ENCODE peak calls at places on chromosomes 2 and 18, in nine cellular contexts. One of them, this sample, is unnamed.
A peak's percentile ranks its signal among the peaks of the same experiment; 100 is the strongest.

GRCh38 chr2:137231616-137232015 is 466.3 kb downstream of the THSD7B start:
- DNase-seq in right lobe of liver: no peak
- DNase-seq in tibial artery: no peak
- DNase-seq in fibroblast of lung: no peak
- DNase-seq in RWPE1: no peak
- DNase-seq in CD4-positive, CD25-positive, alpha-beta regulatory T cell: no peak
- DNase-seq in body of pancreas: no peak
- DNase-seq in coronary artery: no peak
- DNase-seq in left ventricle myocardium inferior: no peak
- DNase-seq in this sample: no peak

GRCh38 chr2:105877945-105878344 is 133.2 kb downstream of the NCK2 start:
- DNase-seq in right lobe of liver: no peak
- DNase-seq in tibial artery: no peak
- DNase-seq in fibroblast of lung: no peak
- DNase-seq in RWPE1: no peak
- DNase-seq in CD4-positive, CD25-positive, alpha-beta regulatory T cell: no peak
- DNase-seq in body of pancreas: no peak
- DNase-seq in coronary artery: peak; percentile 17
- DNase-seq in left ventricle myocardium inferior: no peak
- DNase-seq in this sample: no peak

GRCh38 chr2:1784087-1784486 is 39.8 kb upstream of the PXDN start:
- DNase-seq in right lobe of liver: no peak
- DNase-seq in tibial artery: no peak
- DNase-seq in fibroblast of lung: peak; percentile 29
- DNase-seq in RWPE1: no peak
- DNase-seq in CD4-positive, CD25-positive, alpha-beta regulatory T cell: no peak
- DNase-seq in body of pancreas: no peak
- DNase-seq in coronary artery: no peak
- DNase-seq in left ventricle myocardium inferior: no peak
- DNase-seq in this sample: no peak

GRCh38 chr2:208000701-208001395 is 24.5 kb downstream of the PLEKHM3 start:
- DNase-seq in right lobe of liver: no peak
- DNase-seq in tibial artery: no peak
- DNase-seq in fibroblast of lung: no peak
- DNase-seq in RWPE1: peak; percentile 25
- DNase-seq in CD4-positive, CD25-positive, alpha-beta regulatory T cell: no peak
- DNase-seq in body of pancreas: no peak
- DNase-seq in coronary artery: no peak
- DNase-seq in left ventricle myocardium inferior: no peak
- DNase-seq in this sample: no peak

GRCh38 chr2:33746401-33746800 is 147.3 kb upstream of the FAM98A start:
- DNase-seq in right lobe of liver: no peak
- DNase-seq in tibial artery: no peak
- DNase-seq in fibroblast of lung: no peak
- DNase-seq in RWPE1: no peak
- DNase-seq in CD4-positive, CD25-positive, alpha-beta regulatory T cell: no peak
- DNase-seq in body of pancreas: no peak
- DNase-seq in coronary artery: no peak
- DNase-seq in left ventricle myocardium inferior: no peak
- DNase-seq in this sample: no peak

GRCh38 chr2:43576983-43577892 is 18.6 kb downstream of the THADA start:
- DNase-seq in right lobe of liver: no peak
- DNase-seq in tibial artery: no peak
- DNase-seq in fibroblast of lung: peak; percentile 84
- DNase-seq in RWPE1: peak; percentile 61
- DNase-seq in CD4-positive, CD25-positive, alpha-beta regulatory T cell: peak; percentile 66
- DNase-seq in body of pancreas: peak; percentile 47
- DNase-seq in coronary artery: no peak
- DNase-seq in left ventricle myocardium inferior: no peak
- DNase-seq in this sample: peak; percentile 8

GRCh38 chr2:47695800-47696477 is 87.0 kb upstream of the MSH6 start:
- DNase-seq in right lobe of liver: no peak
- DNase-seq in tibial artery: no peak
- DNase-seq in fibroblast of lung: no peak
- DNase-seq in RWPE1: no peak
- DNase-seq in CD4-positive, CD25-positive, alpha-beta regulatory T cell: no peak
- DNase-seq in body of pancreas: no peak
- DNase-seq in coronary artery: no peak
- DNase-seq in left ventricle myocardium inferior: no peak
- DNase-seq in this sample: no peak

GRCh38 chr2:182587831-182588230 is 128.2 kb upstream of the DNAJC10 start:
- DNase-seq in right lobe of liver: no peak
- DNase-seq in tibial artery: no peak
- DNase-seq in fibroblast of lung: peak; percentile 83
- DNase-seq in RWPE1: no peak
- DNase-seq in CD4-positive, CD25-positive, alpha-beta regulatory T cell: no peak
- DNase-seq in body of pancreas: no peak
- DNase-seq in coronary artery: no peak
- DNase-seq in left ventricle myocardium inferior: no peak
- DNase-seq in this sample: peak; percentile 10

GRCh38 chr2:225401001-225401400 is 1.5 kb downstream of the NYAP2 start:
- DNase-seq in right lobe of liver: no peak
- DNase-seq in tibial artery: no peak
- DNase-seq in fibroblast of lung: no peak
- DNase-seq in RWPE1: no peak
- DNase-seq in CD4-positive, CD25-positive, alpha-beta regulatory T cell: no peak
- DNase-seq in body of pancreas: no peak
- DNase-seq in coronary artery: no peak
- DNase-seq in left ventricle myocardium inferior: no peak
- DNase-seq in this sample: no peak

GRCh38 chr18:11025671-11026070 is 123.7 kb downstream of the PIEZO2 start:
- DNase-seq in right lobe of liver: no peak
- DNase-seq in tibial artery: no peak
- DNase-seq in fibroblast of lung: no peak
- DNase-seq in RWPE1: no peak
- DNase-seq in CD4-positive, CD25-positive, alpha-beta regulatory T cell: no peak
- DNase-seq in body of pancreas: no peak
- DNase-seq in coronary artery: no peak
- DNase-seq in left ventricle myocardium inferior: no peak
- DNase-seq in this sample: no peak

GRCh38 chr2:128260239-128261138 is 58.2 kb downstream of the HS6ST1 start:
- DNase-seq in right lobe of liver: no peak
- DNase-seq in tibial artery: peak; percentile 67
- DNase-seq in fibroblast of lung: peak; percentile 67
- DNase-seq in RWPE1: peak; percentile 69
- DNase-seq in CD4-positive, CD25-positive, alpha-beta regulatory T cell: no peak
- DNase-seq in body of pancreas: no peak
- DNase-seq in coronary artery: peak; percentile 74
- DNase-seq in left ventricle myocardium inferior: no peak
- DNase-seq in this sample: peak; percentile 53

GRCh38 chr2:219010162-219010756 is 17.0 kb upstream of the CRYBA2 start:
- DNase-seq in right lobe of liver: no peak
- DNase-seq in tibial artery: no peak
- DNase-seq in fibroblast of lung: no peak
- DNase-seq in RWPE1: peak; percentile 60
- DNase-seq in CD4-positive, CD25-positive, alpha-beta regulatory T cell: peak; percentile 30
- DNase-seq in body of pancreas: peak; percentile 42
- DNase-seq in coronary artery: no peak
- DNase-seq in left ventricle myocardium inferior: no peak
- DNase-seq in this sample: no peak

GRCh38 chr2:98378901-98379300 is 32.6 kb downstream of the CNGA3 start:
- DNase-seq in right lobe of liver: no peak
- DNase-seq in tibial artery: no peak
- DNase-seq in fibroblast of lung: peak; percentile 59
- DNase-seq in RWPE1: peak; percentile 28
- DNase-seq in CD4-positive, CD25-positive, alpha-beta regulatory T cell: no peak
- DNase-seq in body of pancreas: peak; percentile 20
- DNase-seq in coronary artery: no peak
- DNase-seq in left ventricle myocardium inferior: peak; percentile 33
- DNase-seq in this sample: peak; percentile 45

GRCh38 chr18:44887227-44887631 is 206.5 kb downstream of the SETBP1 start:
- DNase-seq in right lobe of liver: peak; percentile 32
- DNase-seq in tibial artery: no peak
- DNase-seq in fibroblast of lung: no peak
- DNase-seq in RWPE1: peak; percentile 36
- DNase-seq in CD4-positive, CD25-positive, alpha-beta regulatory T cell: peak; percentile 1
- DNase-seq in body of pancreas: peak; percentile 75
- DNase-seq in coronary artery: no peak
- DNase-seq in left ventricle myocardium inferior: no peak
- DNase-seq in this sample: peak; percentile 79

GRCh38 chr2:128316777-128317185 is 1.9 kb downstream of the HS6ST1 start:
- DNase-seq in right lobe of liver: no peak
- DNase-seq in tibial artery: no peak
- DNase-seq in fibroblast of lung: no peak
- DNase-seq in RWPE1: no peak
- DNase-seq in CD4-positive, CD25-positive, alpha-beta regulatory T cell: no peak
- DNase-seq in body of pancreas: peak; percentile 23
- DNase-seq in coronary artery: peak; percentile 62
- DNase-seq in left ventricle myocardium inferior: no peak
- DNase-seq in this sample: no peak

GRCh38 chr2:20999906-21000645 is 43.8 kb downstream of the APOB start:
- DNase-seq in right lobe of liver: no peak
- DNase-seq in tibial artery: no peak
- DNase-seq in fibroblast of lung: no peak
- DNase-seq in RWPE1: no peak
- DNase-seq in CD4-positive, CD25-positive, alpha-beta regulatory T cell: peak; percentile 13
- DNase-seq in body of pancreas: no peak
- DNase-seq in coronary artery: no peak
- DNase-seq in left ventricle myocardium inferior: no peak
- DNase-seq in this sample: no peak

GRCh38 chr2:203361922-203362321 is 33.7 kb downstream of the ABI2 start:
- DNase-seq in right lobe of liver: no peak
- DNase-seq in tibial artery: no peak
- DNase-seq in fibroblast of lung: peak; percentile 15
- DNase-seq in RWPE1: no peak
- DNase-seq in CD4-positive, CD25-positive, alpha-beta regulatory T cell: no peak
- DNase-seq in body of pancreas: no peak
- DNase-seq in coronary artery: no peak
- DNase-seq in left ventricle myocardium inferior: no peak
- DNase-seq in this sample: no peak

GRCh38 chr2:105747254-105747909 is 2.7 kb downstream of the NCK2 start:
- DNase-seq in right lobe of liver: no peak
- DNase-seq in tibial artery: no peak
- DNase-seq in fibroblast of lung: no peak
- DNase-seq in RWPE1: no peak
- DNase-seq in CD4-positive, CD25-positive, alpha-beta regulatory T cell: no peak
- DNase-seq in body of pancreas: no peak
- DNase-seq in coronary artery: no peak
- DNase-seq in left ventricle myocardium inferior: no peak
- DNase-seq in this sample: no peak

GRCh38 chr2:78532762-78533399 is 492.6 kb upstream of the REG3G start:
- DNase-seq in right lobe of liver: no peak
- DNase-seq in tibial artery: no peak
- DNase-seq in fibroblast of lung: no peak
- DNase-seq in RWPE1: no peak
- DNase-seq in CD4-positive, CD25-positive, alpha-beta regulatory T cell: no peak
- DNase-seq in body of pancreas: no peak
- DNase-seq in coronary artery: no peak
- DNase-seq in left ventricle myocardium inferior: no peak
- DNase-seq in this sample: no peak

GRCh38 chr2:102806250-102806837 is 44.5 kb downstream of the TMEM182 start:
- DNase-seq in right lobe of liver: peak; percentile 49
- DNase-seq in tibial artery: peak; percentile 74
- DNase-seq in fibroblast of lung: peak; percentile 80
- DNase-seq in RWPE1: peak; percentile 74
- DNase-seq in CD4-positive, CD25-positive, alpha-beta regulatory T cell: peak; percentile 35
- DNase-seq in body of pancreas: peak; percentile 64
- DNase-seq in coronary artery: no peak
- DNase-seq in left ventricle myocardium inferior: peak; percentile 66
- DNase-seq in this sample: no peak

GRCh38 chr2:102801098-102801718 is 39.4 kb downstream of the TMEM182 start:
- DNase-seq in right lobe of liver: peak; percentile 31
- DNase-seq in tibial artery: no peak
- DNase-seq in fibroblast of lung: peak; percentile 61
- DNase-seq in RWPE1: no peak
- DNase-seq in CD4-positive, CD25-positive, alpha-beta regulatory T cell: peak; percentile 37
- DNase-seq in body of pancreas: no peak
- DNase-seq in coronary artery: no peak
- DNase-seq in left ventricle myocardium inferior: peak; percentile 63
- DNase-seq in this sample: no peak

GRCh38 chr2:102803897-102804217 is 42.0 kb downstream of the TMEM182 start:
- DNase-seq in right lobe of liver: no peak
- DNase-seq in tibial artery: no peak
- DNase-seq in fibroblast of lung: no peak
- DNase-seq in RWPE1: no peak
- DNase-seq in CD4-positive, CD25-positive, alpha-beta regulatory T cell: no peak
- DNase-seq in body of pancreas: no peak
- DNase-seq in coronary artery: no peak
- DNase-seq in left ventricle myocardium inferior: no peak
- DNase-seq in this sample: no peak

GRCh38 chr2:102801858-102802699 is 40.2 kb downstream of the TMEM182 start:
- DNase-seq in right lobe of liver: peak; percentile 59
- DNase-seq in tibial artery: no peak
- DNase-seq in fibroblast of lung: no peak
- DNase-seq in RWPE1: no peak
- DNase-seq in CD4-positive, CD25-positive, alpha-beta regulatory T cell: no peak
- DNase-seq in body of pancreas: no peak
- DNase-seq in coronary artery: no peak
- DNase-seq in left ventricle myocardium inferior: no peak
- DNase-seq in this sample: no peak

GRCh38 chr2:102803041-102803896 is 41.4 kb downstream of the TMEM182 start:
- DNase-seq in right lobe of liver: no peak
- DNase-seq in tibial artery: no peak
- DNase-seq in fibroblast of lung: no peak
- DNase-seq in RWPE1: no peak
- DNase-seq in CD4-positive, CD25-positive, alpha-beta regulatory T cell: peak; percentile 6
- DNase-seq in body of pancreas: no peak
- DNase-seq in coronary artery: no peak
- DNase-seq in left ventricle myocardium inferior: no peak
- DNase-seq in this sample: peak; percentile 20
- H3K27ac ChIP-seq in right lobe of liver: peak overlapping the region; percentile 74
- H3K27ac ChIP-seq in tibial artery: no peak overlapping the region
- H3K27ac ChIP-seq in fibroblast of lung: no peak overlapping the region
- H3K27ac ChIP-seq in RWPE1: no peak overlapping the region
- H3K27ac ChIP-seq in CD4-positive, CD25-positive, alpha-beta regulatory T cell: no peak overlapping the region
- H3K27ac ChIP-seq in body of pancreas: no peak overlapping the region
- H3K27ac ChIP-seq in coronary artery: no peak overlapping the region
- H3K27ac ChIP-seq in left ventricle myocardium inferior: peak overlapping the region; percentile 93
- H3K27ac ChIP-seq in this sample: no peak overlapping the region

GRCh38 chr2:234459401-234460009 is 37.4 kb downstream of the ARL4C start:
- DNase-seq in right lobe of liver: no peak
- DNase-seq in tibial artery: no peak
- DNase-seq in fibroblast of lung: no peak
- DNase-seq in RWPE1: no peak
- DNase-seq in CD4-positive, CD25-positive, alpha-beta regulatory T cell: peak; percentile 82
- DNase-seq in body of pancreas: no peak
- DNase-seq in coronary artery: no peak
- DNase-seq in left ventricle myocardium inferior: no peak
- DNase-seq in this sample: no peak
- H3K27ac ChIP-seq in right lobe of liver: no peak overlapping the region
- H3K27ac ChIP-seq in tibial artery: no peak overlapping the region
- H3K27ac ChIP-seq in fibroblast of lung: no peak overlapping the region
- H3K27ac ChIP-seq in RWPE1: no peak overlapping the region
- H3K27ac ChIP-seq in CD4-positive, CD25-positive, alpha-beta regulatory T cell: peak overlapping the region; percentile 72
- H3K27ac ChIP-seq in body of pancreas: no peak overlapping the region
- H3K27ac ChIP-seq in coronary artery: no peak overlapping the region
- H3K27ac ChIP-seq in left ventricle myocardium inferior: no peak overlapping the region
- H3K27ac ChIP-seq in this sample: no peak overlapping the region

GRCh38 chr2:148032215-148032614 is 11.3 kb downstream of the MBD5 start:
- DNase-seq in right lobe of liver: no peak
- DNase-seq in tibial artery: no peak
- DNase-seq in fibroblast of lung: no peak
- DNase-seq in RWPE1: no peak
- DNase-seq in CD4-positive, CD25-positive, alpha-beta regulatory T cell: no peak
- DNase-seq in body of pancreas: no peak
- DNase-seq in coronary artery: no peak
- DNase-seq in left ventricle myocardium inferior: no peak
- DNase-seq in this sample: no peak
- H3K27ac ChIP-seq in right lobe of liver: no peak overlapping the region
- H3K27ac ChIP-seq in tibial artery: no peak overlapping the region
- H3K27ac ChIP-seq in fibroblast of lung: no peak overlapping the region
- H3K27ac ChIP-seq in RWPE1: no peak overlapping the region
- H3K27ac ChIP-seq in CD4-positive, CD25-positive, alpha-beta regulatory T cell: no peak overlapping the region
- H3K27ac ChIP-seq in body of pancreas: no peak overlapping the region
- H3K27ac ChIP-seq in coronary artery: no peak overlapping the region
- H3K27ac ChIP-seq in left ventricle myocardium inferior: peak overlapping the region; percentile 16
- H3K27ac ChIP-seq in this sample: no peak overlapping the region

GRCh38 chr2:64453710-64454315 is at the start of gene LGALSL:
- DNase-seq in right lobe of liver: peak; percentile 80
- DNase-seq in tibial artery: peak; percentile 74
- DNase-seq in fibroblast of lung: peak; percentile 34
- DNase-seq in RWPE1: peak; percentile 62
- DNase-seq in CD4-positive, CD25-positive, alpha-beta regulatory T cell: peak; percentile 18
- DNase-seq in body of pancreas: peak; percentile 88
- DNase-seq in coronary artery: peak; percentile 91
- DNase-seq in left ventricle myocardium inferior: peak; percentile 78
- DNase-seq in this sample: no peak
- H3K27ac ChIP-seq in right lobe of liver: peak within 1 kb of the TSS; percentile 88
- H3K27ac ChIP-seq in tibial artery: peak within 1 kb of the TSS; percentile 93
- H3K27ac ChIP-seq in fibroblast of lung: no peak within 1 kb of the TSS
- H3K27ac ChIP-seq in RWPE1: peak within 1 kb of the TSS; percentile 95
- H3K27ac ChIP-seq in CD4-positive, CD25-positive, alpha-beta regulatory T cell: no peak within 1 kb of the TSS
- H3K27ac ChIP-seq in body of pancreas: peak within 1 kb of the TSS; percentile 95
- H3K27ac ChIP-seq in coronary artery: peak within 1 kb of the TSS; percentile 91
- H3K27ac ChIP-seq in left ventricle myocardium inferior: peak within 1 kb of the TSS; percentile 96
- H3K27ac ChIP-seq in this sample: peak within 1 kb of the TSS; percentile 93

This sample was measured in epithelial cell of prostate.